ENCODE peak calls at places on chromosomes 3 and 15, in four cellular contexts. One of them, this sample, is unnamed.
A peak's percentile ranks its signal among the peaks of the same experiment; 100 is the strongest.

GRCh38 chr3:9903238-9903624 is 583 bp downstream of the IL17RE start:
- DNase-seq in GM23248: peak; percentile 85
- DNase-seq in NCI-H345: no peak
- DNase-seq in ACHN: no peak
- DNase-seq in this sample: no peak

GRCh38 chr15:34023932-34024331 is 15.1 kb downstream of the AVEN start:
- DNase-seq in GM23248: peak; percentile 43
- DNase-seq in NCI-H345: no peak
- DNase-seq in ACHN: no peak
- DNase-seq in this sample: no peak

GRCh38 chr3:71510485-71510884 is 73.0 kb downstream of the FOXP1 start:
- DNase-seq in GM23248: peak; percentile 59
- DNase-seq in NCI-H345: no peak
- DNase-seq in ACHN: peak; percentile 60
- DNase-seq in this sample: peak; percentile 24

GRCh38 chr3:179410317-179410716 is 41.0 kb downstream of the GNB4 start:
- DNase-seq in GM23248: peak; percentile 65
- DNase-seq in NCI-H345: no peak
- DNase-seq in ACHN: no peak
- DNase-seq in this sample: peak; percentile 9

GRCh38 chr3:14625443-14625842 is 26.1 kb upstream of the CCDC174 start:
- DNase-seq in GM23248: no peak
- DNase-seq in NCI-H345: no peak
- DNase-seq in ACHN: no peak
- DNase-seq in this sample: no peak

GRCh38 chr3:147113293-147114045 is 292.9 kb downstream of the ZIC4 start:
- DNase-seq in GM23248: peak; percentile 87
- DNase-seq in NCI-H345: no peak
- DNase-seq in ACHN: peak; percentile 76
- DNase-seq in this sample: peak; percentile 24

GRCh38 chr3:170640737-170641171 is 54.9 kb upstream of the SLC7A14 start:
- DNase-seq in GM23248: no peak
- DNase-seq in NCI-H345: no peak
- DNase-seq in ACHN: no peak
- DNase-seq in this sample: no peak

GRCh38 chr3:106058485-106058884 is 189.7 kb upstream of the CBLB start:
- DNase-seq in GM23248: peak; percentile 24
- DNase-seq in NCI-H345: no peak
- DNase-seq in ACHN: no peak
- DNase-seq in this sample: no peak

GRCh38 chr3:143334231-143334630 is 214.7 kb downstream of the CHST2 start:
- DNase-seq in GM23248: peak; percentile 31
- DNase-seq in NCI-H345: no peak
- DNase-seq in ACHN: no peak
- DNase-seq in this sample: no peak

GRCh38 chr15:39623550-39623931 is 42.7 kb downstream of the THBS1 start:
- DNase-seq in GM23248: no peak
- DNase-seq in NCI-H345: no peak
- DNase-seq in ACHN: no peak
- DNase-seq in this sample: no peak

This sample was measured in HTR-8/SVneo.